ENCODE peak calls at places on chromosomes 16 and 17, in seven cellular contexts. U is neural crest cell, R is foreskin fibroblast, M is progenitor cell of endocrine pancreas, O is BJ, Y is GM13976, J is A549. S is an unnamed sample.

GRCh38 chr17:40500709-40501108 is 714 bp downstream of the TNS4 start:
- DNase-seq in J (no peak), R (no peak), Y (no peak), M (no peak), U (no peak), O (no peak), S (no peak)

GRCh38 chr17:2634361-2634960 is 41.0 kb downstream of the PAFAH1B1 start:
- DNase-seq in Y (no peak), M (no peak), O (no peak), R (peak), U (no peak), J (peak), S (no peak)

GRCh38 chr17:31778538-31778937 is 80.5 kb downstream of the COPRS start:
- DNase-seq in U (no peak), M (no peak), Y (no peak), J (no peak), R (no peak), O (no peak), S (no peak)

GRCh38 chr17:77507116-77507885 is 366.5 kb downstream of the SEC14L1 start:
- DNase-seq in Y (peak), M (no peak), R (no peak), O (no peak), U (no peak), J (no peak), S (no peak)

GRCh38 chr16:53159781-53160436 is 105.1 kb downstream of the CHD9 start:
- DNase-seq in R (peak), Y (peak), J (peak), O (no peak), U (no peak), M (no peak), S (peak)

GRCh38 chr17:82388223-82388921 is 16.8 kb downstream of the UTS2R start:
- DNase-seq in R (no peak), J (no peak), U (no peak), M (no peak), O (no peak), Y (no peak), S (no peak)

GRCh38 chr17:39235555-39236221 is 9.9 kb upstream of the STAC2 start:
- DNase-seq in O (no peak), J (peak), Y (peak), U (no peak), R (no peak), M (no peak), S (no peak)

GRCh38 chr17:29143894-29144293 is 36.3 kb downstream of the MYO18A start:
- DNase-seq in R (no peak), M (no peak), U (peak), J (peak), O (no peak), Y (no peak), S (no peak)

GRCh38 chr17:14843086-14843795 is 421.9 kb downstream of the PMP22 start:
- DNase-seq in O (no peak), U (no peak), Y (no peak), J (no peak), M (no peak), R (no peak), S (no peak)

GRCh38 chr16:80735846-80736245 is 68.6 kb downstream of the CDYL2 start:
- DNase-seq in Y (no peak), R (no peak), O (no peak), J (no peak), U (no peak), M (no peak), S (no peak)

GRCh38 chr16:27191352-27191924 is 11.9 kb upstream of the KDM8 start:
- DNase-seq in U (no peak), J (no peak), M (no peak), R (no peak), O (no peak), Y (no peak), S (no peak)

GRCh38 chr17:47763913-47764582 is 31.0 kb downstream of the TBX21 start:
- DNase-seq in Y (no peak), J (no peak), U (no peak), O (no peak), M (no peak), R (no peak), S (no peak)

GRCh38 chr17:72336026-72336803 is 215.4 kb downstream of the SOX9 start:
- DNase-seq in R (no peak), J (no peak), U (no peak), O (no peak), Y (no peak), M (no peak), S (no peak)

GRCh38 chr17:20896153-20896649 is 146.6 kb downstream of the USP22 start:
- DNase-seq in U (no peak), Y (peak), R (no peak), J (no peak), O (no peak), M (no peak), S (no peak)
- TF ChIP-seq CTCF in U (no peak), Y (peak), R (no peak), J (no peak), O (peak), M (no peak), S (no peak)

GRCh38 chr17:50551433-50551815 is 4.5 kb downstream of the SPATA20 start:
- DNase-seq in M (no peak), J (no peak), O (no peak), U (no peak), Y (no peak), R (no peak), S (no peak)

GRCh38 chr17:50551884-50552283 is 4.9 kb downstream of the SPATA20 start:
- DNase-seq in O (no peak), Y (no peak), R (no peak), J (no peak), M (no peak), U (no peak), S (no peak)

GRCh38 chr17:50549256-50549941 is 2.4 kb downstream of the SPATA20 start:
- DNase-seq in M (no peak), O (no peak), U (no peak), R (no peak), J (no peak), Y (no peak), S (no peak)

GRCh38 chr17:50549969-50550368 is 3.0 kb downstream of the SPATA20 start:
- DNase-seq in J (no peak), R (no peak), O (no peak), M (no peak), U (no peak), Y (no peak), S (no peak)

GRCh38 chr17:50550661-50551432 is 3.9 kb downstream of the SPATA20 start:
- DNase-seq in J (peak), O (no peak), Y (no peak), R (peak), M (peak), U (peak), S (peak)
- TF ChIP-seq CTCF in J (peak), O (peak), Y (peak), R (peak), M (peak), U (peak), S (peak)

GRCh38 chr16:89922884-89923639 is at the start of gene TUBB3:
- DNase-seq in J (peak), O (no peak), Y (peak), U (peak), M (peak), R (peak), S (no peak)
- TF ChIP-seq CTCF in J (no peak), O (no peak), Y (no peak), U (no peak), M (no peak), R (no peak), S (no peak)

GRCh38 chr17:57440522-57441269 is 184.4 kb downstream of the MSI2 start:
- DNase-seq in M (peak), R (peak), Y (peak), J (peak), U (peak), O (no peak), S (no peak)
- TF ChIP-seq CTCF in M (peak), R (no peak), Y (peak), J (peak), U (peak), O (no peak), S (no peak)

GRCh38 chr16:795580-796229 is 4.8 kb downstream of the GNG13 start:
- DNase-seq in M (no peak), J (peak), R (no peak), U (no peak), Y (no peak), O (no peak), S (no peak)
- TF ChIP-seq CTCF in M (no peak), J (no peak), R (no peak), U (no peak), Y (no peak), O (no peak), S (no peak)

DNA sequence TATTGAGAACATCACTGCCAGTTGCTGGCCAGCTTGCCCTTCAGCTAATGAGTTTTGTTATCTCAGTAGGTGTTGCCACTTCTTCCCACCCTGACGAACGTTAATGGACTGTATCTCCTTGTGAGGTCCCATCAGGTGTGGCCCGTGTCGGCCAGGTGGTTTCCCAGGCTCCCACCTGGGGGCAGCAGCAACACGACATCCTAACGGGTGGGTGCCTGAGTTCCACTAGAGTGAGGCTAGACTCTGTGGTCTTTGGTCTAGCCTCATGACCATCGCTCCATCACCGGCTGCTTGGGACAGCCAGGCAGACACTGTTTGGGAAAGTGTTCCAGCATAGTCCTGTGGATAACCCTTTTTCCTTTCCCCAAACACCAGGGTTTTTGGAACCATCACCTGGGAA is 45.6 kb upstream of the LCMT1 start:
- DNase-seq in J (no peak), Y (peak), U (no peak), O (no peak), M (no peak), R (no peak), S (no peak)
- TF ChIP-seq CTCF in J (no peak), Y (peak), U (no peak), O (no peak), M (no peak), R (no peak), S (no peak)

GRCh38 chr17:34894971-34895370 is 66.3 kb downstream of the CCT6B start:
- DNase-seq in J (no peak), R (no peak), M (no peak), Y (no peak), U (no peak), O (no peak), S (no peak)

GRCh38 chr17:34895388-34895787 is 65.9 kb downstream of the CCT6B start:
- DNase-seq in M (peak), O (no peak), R (no peak), U (no peak), Y (no peak), J (no peak), S (no peak)

GRCh38 chr17:34892864-34893263 is 68.4 kb downstream of the CCT6B start:
- DNase-seq in Y (peak), J (peak), O (no peak), U (peak), R (no peak), M (peak), S (no peak)
- TF ChIP-seq CTCF in Y (peak), J (peak), O (peak), U (peak), R (peak), M (peak), S (peak)

GRCh38 chr17:75524971-75525805 is at the start of gene LLGL2:
- DNase-seq in J (peak), Y (peak), M (peak), O (no peak), R (no peak), U (peak), S (no peak)
- TF ChIP-seq CTCF in J (peak), Y (peak), M (peak), O (peak), R (peak), U (peak), S (no peak)

GRCh38 chr17:49739662-49740271 is 24.2 kb downstream of the FAM117A start:
- DNase-seq in M (no peak), Y (peak), J (no peak), O (no peak), R (no peak), U (no peak), S (no peak)
- TF ChIP-seq CTCF in M (no peak), Y (no peak), J (no peak), O (no peak), R (no peak), U (no peak), S (no peak)

S was measured in AG09309.